ENCODE peak calls at places on chromosomes 7 and 10, in four cellular contexts. M is K562, O is GM12878, L is HepG2. H is an unnamed sample.
A peak's percentile ranks its signal among the peaks of the same experiment; 100 is the strongest.

GRCh38 chr7:157687158-157687557 is 350.4 kb downstream of the DNAJB6 start:
- DNase-seq in O (no peak), L (no peak), M (no peak), H (no peak)

GRCh38 chr7:124084024-124084423 is 51.2 kb upstream of the TMEM229A start:
- DNase-seq in O (no peak), M (no peak), L (no peak), H (no peak)

GRCh38 chr7:36096460-36097095 is 56.5 kb upstream of the EEPD1 start:
- DNase-seq in L (peak; percentile 61), O (no peak), M (no peak), H (no peak)

GRCh38 chr10:86267286-86268195 is 99.1 kb downstream of the GRID1 start:
- DNase-seq in O (no peak), L (no peak), M (no peak), H (no peak)

GRCh38 chr10:29865700-29866355 is 193.6 kb downstream of the JCAD start:
- DNase-seq in L (no peak), O (no peak), M (no peak), H (no peak)

GRCh38 chr7:32266932-32267475 is 196.8 kb upstream of the PDE1C start:
- DNase-seq in L (no peak), M (no peak), O (no peak), H (no peak)

GRCh38 chr7:41033526-41033925 is 669.4 kb downstream of the INHBA start:
- DNase-seq in L (no peak), M (no peak), O (no peak), H (no peak)

GRCh38 chr10:88048312-88048711 is 184.9 kb downstream of the PTEN start:
- DNase-seq in O (no peak), M (no peak), L (no peak), H (no peak)

GRCh38 chr10:60238408-60239100 is 151.1 kb downstream of the ANK3 start:
- DNase-seq in O (peak; percentile 23), L (no peak), M (no peak), H (peak; percentile 11)

GRCh38 chr7:30162622-30163124 is 27.9 kb downstream of the MTURN start:
- DNase-seq in L (peak; percentile 84), M (no peak), O (no peak), H (no peak)

GRCh38 chr10:7666253-7667023 is at the start of gene ITIH5:
- DNase-seq in L (no peak), O (no peak), M (peak; percentile 47), H (peak; percentile 36)

GRCh38 chr10:107971973-107972372 is 807.5 kb upstream of the SORCS1 start:
- DNase-seq in L (no peak), O (no peak), M (no peak), H (no peak)

GRCh38 chr7:28802450-28802849 is 155.7 kb downstream of the TRIL start:
- DNase-seq in M (no peak), L (no peak), O (no peak), H (no peak)

GRCh38 chr10:43208147-43209063 is 58.5 kb downstream of the RASGEF1A start:
- DNase-seq in O (no peak), M (no peak), L (no peak), H (no peak)

GRCh38 chr10:66215005-66215404 is 710.8 kb upstream of the LRRTM3 start:
- DNase-seq in O (no peak), L (peak; percentile 4), M (no peak), H (peak; percentile 6)

GRCh38 chr10:79166312-79166721 is 97.6 kb downstream of the ZMIZ1 start:
- DNase-seq in M (no peak), O (no peak), L (no peak), H (no peak)

GRCh38 chr10:100347568-100348195 is 649 bp downstream of the SCD start:
- DNase-seq in M (peak; percentile 39), L (no peak), O (no peak), H (peak; percentile 50)

GRCh38 chr10:22436526-22436892 is 91.2 kb downstream of the SPAG6 start:
- DNase-seq in L (no peak), M (no peak), O (no peak), H (no peak)

GRCh38 chr7:41998041-41998440 is 239.0 kb downstream of the GLI3 start:
- DNase-seq in M (no peak), L (no peak), O (no peak), H (no peak)

GRCh38 chr7:55052081-55052480 is 33.3 kb downstream of the EGFR start:
- DNase-seq in M (no peak), O (no peak), L (no peak), H (no peak)

GRCh38 chr10:15546606-15547005 is 173.1 kb downstream of the ITGA8 start:
- DNase-seq in L (no peak), M (no peak), O (no peak), H (no peak)

GRCh38 chr7:4000139-4000538 is 682.0 kb upstream of the FOXK1 start:
- DNase-seq in M (no peak), L (no peak), O (no peak), H (no peak)

GRCh38 chr10:113590581-113590980 is 37.7 kb downstream of the HABP2 start:
- DNase-seq in M (no peak), O (no peak), L (no peak), H (no peak)

GRCh38 chr10:45001382-45002148 is 842 bp downstream of the ZNF22 start:
- DNase-seq in M (no peak), O (peak; percentile 44), L (no peak), H (peak; percentile 42)

GRCh38 chr7:63931985-63932577 is 66.6 kb upstream of the ZNF722 start:
- DNase-seq in O (no peak), M (no peak), L (no peak), H (no peak)

GRCh38 chr7:104978460-104978859 is 35.5 kb upstream of the KMT2E start:
- DNase-seq in O (no peak), L (no peak), M (no peak), H (no peak)

GRCh38 chr7:50185951-50186697 is 93.1 kb upstream of the ZPBP start:
- DNase-seq in O (no peak), L (no peak), M (no peak), H (no peak)

GRCh38 chr10:32318476-32318896 is 28.5 kb downstream of the EPC1 start:
- DNase-seq in L (no peak), M (no peak), O (peak; percentile 75), H (no peak)

GRCh38 chr7:104908636-104909035 is 105.4 kb upstream of the KMT2E start:
- DNase-seq in M (no peak), L (no peak), O (no peak), H (no peak)

GRCh38 chr10:69411476-69411875 is 5.2 kb downstream of the TACR2 start:
- DNase-seq in L (no peak), O (no peak), M (no peak), H (no peak)

GRCh38 chr7:30918676-30919075 is 7.0 kb downstream of the AQP1 start:
- DNase-seq in L (no peak), O (no peak), M (no peak), H (no peak)

GRCh38 chr7:90629306-90629918 is 33.3 kb downstream of the CDK14 start:
- DNase-seq in L (peak; percentile 46), O (peak; percentile 45), M (no peak), H (peak; percentile 57)

GRCh38 chr7:156474241-156474743 is 166.3 kb upstream of the RNF32 start:
- DNase-seq in L (peak; percentile 91), M (no peak), O (peak; percentile 19), H (no peak)

GRCh38 chr7:90201500-90201899 is 10.0 kb upstream of the STEAP2 start:
- DNase-seq in M (no peak), L (no peak), O (no peak), H (no peak)

GRCh38 chr7:91784469-91784868 is 96.0 kb downstream of the MTERF1 start:
- DNase-seq in M (peak; percentile 15), L (no peak), O (no peak), H (peak; percentile 8)

GRCh38 chr7:45196374-45196773 is 38.8 kb downstream of the RAMP3 start:
- DNase-seq in O (peak; percentile 9), L (no peak), M (no peak), H (no peak)

GRCh38 chr10:48945441-48946143 is 6.0 kb upstream of the LRRC18 start:
- DNase-seq in L (no peak), M (no peak), O (no peak), H (peak; percentile 53)

DNA sequence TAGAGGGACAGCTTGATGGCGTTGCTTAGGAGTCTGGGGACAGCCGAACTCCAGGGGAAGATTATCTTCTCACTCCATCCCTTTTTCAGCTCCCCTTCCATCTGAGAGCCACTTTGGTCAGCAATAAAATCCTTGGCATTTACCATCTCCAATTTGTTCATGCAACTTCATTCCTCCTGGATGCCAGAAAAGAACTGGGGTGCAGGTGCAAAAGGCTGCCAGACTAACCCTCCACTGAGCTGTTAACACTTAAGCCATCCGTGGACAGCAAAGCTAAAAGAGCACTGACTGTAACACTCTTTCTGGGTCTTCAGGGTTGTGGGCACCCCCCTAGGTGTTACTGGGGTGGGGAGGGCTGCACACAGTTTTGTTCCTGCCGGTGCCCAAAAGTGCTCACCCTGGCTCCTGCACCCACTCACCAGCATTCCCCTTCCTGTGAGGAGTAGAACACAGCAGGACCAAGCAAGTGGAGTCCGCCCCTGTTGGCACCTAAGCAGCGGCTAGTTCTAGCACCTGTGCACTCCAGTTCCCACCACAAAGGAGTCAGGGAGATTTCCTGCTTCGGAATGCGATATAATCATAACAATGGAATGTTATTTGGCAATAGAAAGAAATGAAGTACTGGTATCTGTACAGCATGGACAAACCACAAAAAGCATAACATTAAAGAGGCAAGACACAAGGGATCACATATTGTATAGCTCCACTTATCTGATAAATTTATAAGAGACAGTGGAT is 95.0 kb downstream of the NPY start:
- DNase-seq in L (no peak), O (no peak), M (no peak), H (no peak)
- TF ChIP-seq BHLHE40 in L (no peak), O (no peak), M (no peak), H (no peak)

DNA sequence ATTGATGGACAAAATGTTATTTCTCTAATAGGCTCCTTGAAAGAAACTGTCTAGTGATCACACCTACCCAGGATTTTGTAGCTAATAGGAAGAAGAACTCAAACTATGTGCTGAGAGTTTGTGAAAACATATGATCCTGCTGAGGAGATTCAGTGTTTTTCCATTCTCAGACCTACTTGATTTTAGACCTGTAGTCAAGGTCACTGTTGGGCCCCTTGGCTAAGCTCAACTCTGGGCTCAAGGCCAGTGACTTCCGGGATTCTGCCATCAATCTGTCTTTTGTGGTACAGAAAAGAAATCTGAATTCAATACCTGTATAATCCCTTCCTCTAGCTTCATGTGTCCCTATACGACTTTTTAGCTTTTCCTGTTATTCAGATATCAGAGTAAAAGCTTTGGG is 79.7 kb upstream of the FERD3L start:
- DNase-seq in L (no peak), M (no peak), O (no peak), H (no peak)
- TF ChIP-seq FOXM1 in L (no peak), M (no peak), O (no peak), H (no peak)

DNA sequence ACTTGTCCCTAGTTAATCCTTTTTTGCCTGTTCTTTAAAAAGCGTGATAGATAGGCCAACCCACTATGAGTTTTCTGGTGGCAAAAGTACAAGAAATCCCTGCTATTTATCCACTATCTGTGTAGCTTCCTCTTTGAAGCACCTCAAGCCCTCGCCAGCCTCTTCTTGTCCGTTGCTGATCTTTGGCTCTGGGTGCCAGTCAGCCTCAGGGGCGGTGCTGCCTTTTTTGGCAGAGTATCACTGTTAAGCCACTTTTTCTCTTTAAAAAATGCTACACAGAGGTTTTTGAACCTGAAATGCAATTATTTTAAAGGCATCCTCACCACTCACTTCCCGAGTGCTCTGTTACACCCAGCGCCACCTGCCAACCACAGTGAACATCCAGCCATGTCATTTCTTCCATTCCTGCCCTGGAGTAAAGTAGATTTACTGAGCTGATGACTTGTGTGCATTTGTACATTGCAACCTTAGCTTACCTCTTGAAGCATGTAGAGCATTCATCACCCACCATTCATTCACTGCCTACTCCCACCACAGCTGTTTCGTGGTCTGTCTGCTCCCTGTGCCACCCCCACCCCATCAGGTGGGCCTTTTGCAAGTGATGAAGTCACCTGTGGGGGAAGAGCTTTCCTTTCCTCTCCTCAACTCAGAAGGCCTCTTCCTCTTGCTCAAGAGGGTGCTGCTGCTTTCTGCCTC is 414.2 kb upstream of the GALNT17 start:
- DNase-seq in L (no peak), M (no peak), O (no peak), H (no peak)
- TF ChIP-seq SP1 in L (no peak), M (no peak), O (no peak), H (no peak)

GRCh38 chr7:19754521-19755116 is 18.8 kb downstream of the TMEM196 start:
- DNase-seq in L (peak; percentile 35), O (peak; percentile 15), M (peak; percentile 11), H (peak; percentile 8)
- TF ChIP-seq BHLHE40 in L (no peak), O (no peak), M (no peak), H (no peak)